ENCODE peak calls at places on chromosomes 3 and 15, in eight cellular contexts. One of them, this sample, is unnamed.

GRCh38 chr3:30778923-30779322 is 115.5 kb downstream of the GADL1 start:
- DNase-seq in GM06990: no peak
- DNase-seq in astrocyte of the spinal cord: no peak
- DNase-seq in body of pancreas: no peak
- DNase-seq in psoas muscle: no peak
- DNase-seq in esophagus squamous epithelium: no peak
- DNase-seq in tibial nerve: no peak
- DNase-seq in cardiac muscle cell: no peak
- DNase-seq in this sample: no peak

GRCh38 chr3:64361962-64362735 is 136.9 kb upstream of the PRICKLE2 start:
- DNase-seq in psoas muscle: no peak
- DNase-seq in body of pancreas: no peak
- DNase-seq in esophagus squamous epithelium: no peak
- DNase-seq in GM06990: no peak
- DNase-seq in astrocyte of the spinal cord: no peak
- DNase-seq in cardiac muscle cell: no peak
- DNase-seq in tibial nerve: no peak
- DNase-seq in this sample: no peak

GRCh38 chr3:31369637-31370036 is 163.1 kb upstream of the STT3B start:
- DNase-seq in body of pancreas: no peak
- DNase-seq in psoas muscle: no peak
- DNase-seq in esophagus squamous epithelium: no peak
- DNase-seq in astrocyte of the spinal cord: peak
- DNase-seq in tibial nerve: no peak
- DNase-seq in GM06990: no peak
- DNase-seq in cardiac muscle cell: no peak
- DNase-seq in this sample: no peak

GRCh38 chr3:184346480-184346879 is 9.1 kb downstream of the FAM131A start:
- DNase-seq in tibial nerve: no peak
- DNase-seq in body of pancreas: no peak
- DNase-seq in psoas muscle: no peak
- DNase-seq in astrocyte of the spinal cord: no peak
- DNase-seq in esophagus squamous epithelium: no peak
- DNase-seq in GM06990: no peak
- DNase-seq in cardiac muscle cell: no peak
- DNase-seq in this sample: no peak

GRCh38 chr3:147213633-147214032 is 192.7 kb downstream of the ZIC4 start:
- DNase-seq in astrocyte of the spinal cord: no peak
- DNase-seq in body of pancreas: no peak
- DNase-seq in GM06990: no peak
- DNase-seq in esophagus squamous epithelium: no peak
- DNase-seq in cardiac muscle cell: no peak
- DNase-seq in tibial nerve: no peak
- DNase-seq in psoas muscle: no peak
- DNase-seq in this sample: no peak

GRCh38 chr3:188309437-188310269 is 155.7 kb downstream of the LPP start:
- DNase-seq in GM06990: peak
- DNase-seq in esophagus squamous epithelium: no peak
- DNase-seq in body of pancreas: no peak
- DNase-seq in cardiac muscle cell: no peak
- DNase-seq in astrocyte of the spinal cord: peak
- DNase-seq in tibial nerve: no peak
- DNase-seq in psoas muscle: no peak
- DNase-seq in this sample: no peak

GRCh38 chr3:129596194-129597086 is 10.0 kb downstream of the PLXND1 start:
- DNase-seq in psoas muscle: peak
- DNase-seq in esophagus squamous epithelium: no peak
- DNase-seq in astrocyte of the spinal cord: peak
- DNase-seq in body of pancreas: peak
- DNase-seq in cardiac muscle cell: peak
- DNase-seq in tibial nerve: peak
- DNase-seq in GM06990: no peak
- DNase-seq in this sample: no peak

GRCh38 chr3:195907730-195908438 is 467 bp downstream of the TNK2 start:
- DNase-seq in body of pancreas: peak
- DNase-seq in psoas muscle: peak
- DNase-seq in astrocyte of the spinal cord: no peak
- DNase-seq in esophagus squamous epithelium: no peak
- DNase-seq in cardiac muscle cell: peak
- DNase-seq in GM06990: peak
- DNase-seq in tibial nerve: no peak
- DNase-seq in this sample: no peak

GRCh38 chr15:101438482-101439284 is 50.8 kb downstream of the PCSK6 start:
- DNase-seq in tibial nerve: no peak
- DNase-seq in astrocyte of the spinal cord: no peak
- DNase-seq in psoas muscle: no peak
- DNase-seq in GM06990: no peak
- DNase-seq in cardiac muscle cell: no peak
- DNase-seq in body of pancreas: no peak
- DNase-seq in esophagus squamous epithelium: no peak
- DNase-seq in this sample: no peak

GRCh38 chr3:153029350-153029749 is 132.7 kb upstream of the RAP2B start:
- DNase-seq in GM06990: no peak
- DNase-seq in esophagus squamous epithelium: no peak
- DNase-seq in body of pancreas: no peak
- DNase-seq in cardiac muscle cell: no peak
- DNase-seq in tibial nerve: no peak
- DNase-seq in psoas muscle: no peak
- DNase-seq in astrocyte of the spinal cord: peak
- DNase-seq in this sample: no peak

GRCh38 chr3:53816430-53816829 is 29.8 kb downstream of the CHDH start:
- DNase-seq in GM06990: no peak
- DNase-seq in psoas muscle: no peak
- DNase-seq in esophagus squamous epithelium: no peak
- DNase-seq in tibial nerve: no peak
- DNase-seq in astrocyte of the spinal cord: no peak
- DNase-seq in body of pancreas: no peak
- DNase-seq in cardiac muscle cell: no peak
- DNase-seq in this sample: peak

GRCh38 chr3:12916159-12916558 is 74.8 kb upstream of the RPL32 start:
- DNase-seq in cardiac muscle cell: no peak
- DNase-seq in tibial nerve: no peak
- DNase-seq in psoas muscle: no peak
- DNase-seq in astrocyte of the spinal cord: no peak
- DNase-seq in GM06990: no peak
- DNase-seq in esophagus squamous epithelium: no peak
- DNase-seq in body of pancreas: no peak
- DNase-seq in this sample: no peak

GRCh38 chr15:28955160-28955502 is 69.4 kb downstream of the APBA2 start:
- DNase-seq in astrocyte of the spinal cord: peak
- DNase-seq in tibial nerve: no peak
- DNase-seq in psoas muscle: no peak
- DNase-seq in esophagus squamous epithelium: no peak
- DNase-seq in cardiac muscle cell: no peak
- DNase-seq in body of pancreas: no peak
- DNase-seq in GM06990: no peak
- DNase-seq in this sample: no peak

GRCh38 chr15:42359990-42360389 is 689 bp downstream of the CAPN3 start:
- DNase-seq in cardiac muscle cell: peak
- DNase-seq in astrocyte of the spinal cord: no peak
- DNase-seq in psoas muscle: peak
- DNase-seq in body of pancreas: no peak
- DNase-seq in GM06990: no peak
- DNase-seq in esophagus squamous epithelium: no peak
- DNase-seq in tibial nerve: no peak
- DNase-seq in this sample: no peak

GRCh38 chr15:83115831-83116565 is 8.6 kb downstream of the TM6SF1 start:
- DNase-seq in tibial nerve: no peak
- DNase-seq in psoas muscle: no peak
- DNase-seq in esophagus squamous epithelium: no peak
- DNase-seq in body of pancreas: no peak
- DNase-seq in astrocyte of the spinal cord: no peak
- DNase-seq in GM06990: peak
- DNase-seq in cardiac muscle cell: no peak
- DNase-seq in this sample: no peak

GRCh38 chr3:156206157-156206556 is 85.8 kb downstream of the KCNAB1 start:
- DNase-seq in tibial nerve: no peak
- DNase-seq in cardiac muscle cell: no peak
- DNase-seq in GM06990: no peak
- DNase-seq in body of pancreas: no peak
- DNase-seq in astrocyte of the spinal cord: peak
- DNase-seq in psoas muscle: no peak
- DNase-seq in esophagus squamous epithelium: no peak
- DNase-seq in this sample: no peak

GRCh38 chr15:48965972-48966371 is 2.3 kb upstream of the SHC4 start:
- DNase-seq in GM06990: no peak
- DNase-seq in body of pancreas: no peak
- DNase-seq in tibial nerve: no peak
- DNase-seq in psoas muscle: no peak
- DNase-seq in astrocyte of the spinal cord: peak
- DNase-seq in cardiac muscle cell: no peak
- DNase-seq in esophagus squamous epithelium: no peak
- DNase-seq in this sample: no peak

GRCh38 chr3:154778057-154778456 is 302.1 kb upstream of the MME start:
- DNase-seq in cardiac muscle cell: no peak
- DNase-seq in psoas muscle: no peak
- DNase-seq in GM06990: no peak
- DNase-seq in body of pancreas: no peak
- DNase-seq in esophagus squamous epithelium: no peak
- DNase-seq in tibial nerve: no peak
- DNase-seq in astrocyte of the spinal cord: no peak
- DNase-seq in this sample: no peak

GRCh38 chr15:23629234-23629805 is 18.3 kb downstream of the MAGEL2 start:
- DNase-seq in esophagus squamous epithelium: no peak
- DNase-seq in psoas muscle: no peak
- DNase-seq in astrocyte of the spinal cord: no peak
- DNase-seq in tibial nerve: no peak
- DNase-seq in body of pancreas: no peak
- DNase-seq in GM06990: no peak
- DNase-seq in cardiac muscle cell: peak
- DNase-seq in this sample: no peak

GRCh38 chr3:64441861-64442260 is 216.6 kb upstream of the PRICKLE2 start:
- DNase-seq in esophagus squamous epithelium: no peak
- DNase-seq in GM06990: no peak
- DNase-seq in psoas muscle: no peak
- DNase-seq in astrocyte of the spinal cord: peak
- DNase-seq in cardiac muscle cell: no peak
- DNase-seq in tibial nerve: no peak
- DNase-seq in body of pancreas: peak
- DNase-seq in this sample: no peak

GRCh38 chr3:94026623-94027022 is 1.8 kb downstream of the STX19 start:
- DNase-seq in psoas muscle: no peak
- DNase-seq in body of pancreas: no peak
- DNase-seq in GM06990: no peak
- DNase-seq in esophagus squamous epithelium: no peak
- DNase-seq in cardiac muscle cell: no peak
- DNase-seq in tibial nerve: no peak
- DNase-seq in astrocyte of the spinal cord: no peak
- DNase-seq in this sample: no peak

GRCh38 chr3:195023989-195024388 is 247.0 kb downstream of the XXYLT1 start:
- DNase-seq in psoas muscle: no peak
- DNase-seq in GM06990: no peak
- DNase-seq in tibial nerve: no peak
- DNase-seq in esophagus squamous epithelium: no peak
- DNase-seq in body of pancreas: no peak
- DNase-seq in astrocyte of the spinal cord: no peak
- DNase-seq in cardiac muscle cell: no peak
- DNase-seq in this sample: no peak

DNA sequence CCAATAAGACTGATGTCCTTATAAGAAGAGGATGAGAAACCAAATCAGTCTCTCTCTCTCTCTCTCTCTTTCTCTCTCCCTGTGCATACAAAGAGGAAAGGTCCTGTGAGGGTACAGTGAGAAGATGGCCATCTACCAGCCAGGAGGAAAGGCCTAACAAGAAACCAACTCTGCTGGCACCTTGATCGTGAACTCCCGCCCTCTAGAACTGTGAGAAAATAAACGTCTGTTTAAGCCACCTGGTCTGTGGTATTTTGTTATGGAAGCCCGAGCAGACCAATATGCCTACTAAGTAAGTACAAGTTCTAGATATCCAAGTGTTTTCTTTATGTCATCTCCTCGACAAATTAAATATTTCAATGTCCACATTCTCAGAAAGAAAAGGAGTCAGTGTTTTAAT is 44.9 kb upstream of the TMC3 start:
- DNase-seq in body of pancreas: peak
- DNase-seq in esophagus squamous epithelium: no peak
- DNase-seq in psoas muscle: no peak
- DNase-seq in GM06990: no peak
- DNase-seq in cardiac muscle cell: peak
- DNase-seq in astrocyte of the spinal cord: no peak
- DNase-seq in tibial nerve: no peak
- DNase-seq in this sample: no peak
- H3K4me3 ChIP-seq in body of pancreas: no peak
- H3K4me3 ChIP-seq in esophagus squamous epithelium: no peak
- H3K4me3 ChIP-seq in psoas muscle: no peak
- H3K4me3 ChIP-seq in GM06990: no peak
- H3K4me3 ChIP-seq in cardiac muscle cell: no peak
- H3K4me3 ChIP-seq in astrocyte of the spinal cord: no peak
- H3K4me3 ChIP-seq in tibial nerve: no peak
- H3K4me3 ChIP-seq in this sample: no peak

GRCh38 chr3:169149349-169149890 is 514.1 kb downstream of the MECOM start:
- DNase-seq in esophagus squamous epithelium: peak
- DNase-seq in tibial nerve: peak
- DNase-seq in psoas muscle: peak
- DNase-seq in body of pancreas: peak
- DNase-seq in astrocyte of the spinal cord: peak
- DNase-seq in GM06990: peak
- DNase-seq in cardiac muscle cell: peak
- DNase-seq in this sample: no peak
- TF ChIP-seq CTCF in esophagus squamous epithelium: peak
- TF ChIP-seq CTCF in tibial nerve: peak
- TF ChIP-seq CTCF in psoas muscle: peak
- TF ChIP-seq CTCF in body of pancreas: peak
- TF ChIP-seq CTCF in astrocyte of the spinal cord: peak
- TF ChIP-seq CTCF in GM06990: peak
- TF ChIP-seq CTCF in cardiac muscle cell: peak
- TF ChIP-seq CTCF in this sample: peak

DNA sequence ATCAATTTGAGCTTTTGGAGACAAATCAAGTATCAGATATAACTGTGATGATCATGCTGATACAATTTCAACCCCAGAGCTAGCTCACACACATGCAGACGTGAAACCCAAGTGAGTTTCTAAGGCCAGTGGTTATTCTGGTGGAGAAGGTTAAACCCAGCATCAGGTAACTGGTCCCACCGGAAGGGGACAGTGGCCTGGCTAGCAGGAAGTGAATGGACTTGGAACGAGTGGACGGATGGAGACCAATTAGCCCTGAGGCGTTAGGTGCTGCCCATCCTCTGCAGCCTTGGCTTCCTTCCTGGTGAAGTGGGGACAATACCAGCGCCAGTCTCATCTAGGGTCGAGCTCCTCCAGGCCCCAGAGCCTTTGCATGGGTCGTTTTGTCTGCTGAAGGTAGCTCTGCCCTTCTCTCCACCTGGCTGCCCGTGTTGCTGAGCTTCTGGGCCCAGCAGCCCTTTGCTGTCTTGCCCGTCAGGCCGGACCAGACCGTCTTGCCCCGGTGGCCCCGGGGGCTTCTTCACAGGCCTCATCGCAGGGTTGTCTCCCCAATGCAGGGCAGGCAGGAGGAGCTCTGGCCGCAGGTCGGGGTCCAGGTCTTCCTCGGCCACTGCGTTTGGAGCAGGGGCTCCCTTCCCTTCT is 915 bp upstream of the KCTD6 start:
- DNase-seq in esophagus squamous epithelium: no peak
- DNase-seq in body of pancreas: no peak
- DNase-seq in tibial nerve: no peak
- DNase-seq in astrocyte of the spinal cord: no peak
- DNase-seq in psoas muscle: peak
- DNase-seq in cardiac muscle cell: no peak
- DNase-seq in GM06990: no peak
- DNase-seq in this sample: no peak
- H3K4me3 ChIP-seq in esophagus squamous epithelium: no peak
- H3K4me3 ChIP-seq in body of pancreas: no peak
- H3K4me3 ChIP-seq in tibial nerve: peak
- H3K4me3 ChIP-seq in astrocyte of the spinal cord: peak
- H3K4me3 ChIP-seq in psoas muscle: peak
- H3K4me3 ChIP-seq in cardiac muscle cell: peak
- H3K4me3 ChIP-seq in GM06990: peak
- H3K4me3 ChIP-seq in this sample: peak

GRCh38 chr3:68878322-68878721 is 54.0 kb downstream of the TAFA4 start:
- DNase-seq in astrocyte of the spinal cord: peak
- DNase-seq in body of pancreas: no peak
- DNase-seq in cardiac muscle cell: peak
- DNase-seq in esophagus squamous epithelium: no peak
- DNase-seq in psoas muscle: no peak
- DNase-seq in GM06990: no peak
- DNase-seq in tibial nerve: no peak
- DNase-seq in this sample: no peak
- TF ChIP-seq CTCF in astrocyte of the spinal cord: peak
- TF ChIP-seq CTCF in body of pancreas: peak
- TF ChIP-seq CTCF in cardiac muscle cell: peak
- TF ChIP-seq CTCF in esophagus squamous epithelium: no peak
- TF ChIP-seq CTCF in psoas muscle: no peak
- TF ChIP-seq CTCF in GM06990: peak
- TF ChIP-seq CTCF in tibial nerve: peak
- TF ChIP-seq CTCF in this sample: peak